ENCODE peak calls at places on chromosomes 12 and 14, in eight cellular contexts. One of them, this sample, is unnamed.

GRCh38 chr14:102578821-102579220 is 13.6 kb upstream of the RCOR1 start:
- DNase-seq in breast epithelium: no peak
- DNase-seq in pancreas: no peak
- DNase-seq in epithelial cell of esophagus: no peak
- DNase-seq in upper lobe of right lung: no peak
- DNase-seq in mucosa of descending colon: no peak
- DNase-seq in HFF-Myc: no peak
- DNase-seq in GM20000: no peak
- DNase-seq in this sample: no peak

GRCh38 chr14:35900741-35901140 is 74.6 kb downstream of the BRMS1L start:
- DNase-seq in breast epithelium: no peak
- DNase-seq in pancreas: no peak
- DNase-seq in epithelial cell of esophagus: no peak
- DNase-seq in upper lobe of right lung: no peak
- DNase-seq in mucosa of descending colon: no peak
- DNase-seq in HFF-Myc: no peak
- DNase-seq in GM20000: no peak
- DNase-seq in this sample: no peak

GRCh38 chr14:87148655-87149054 is 844.3 kb downstream of the GALC start:
- DNase-seq in breast epithelium: no peak
- DNase-seq in pancreas: no peak
- DNase-seq in epithelial cell of esophagus: no peak
- DNase-seq in upper lobe of right lung: no peak
- DNase-seq in mucosa of descending colon: no peak
- DNase-seq in HFF-Myc: no peak
- DNase-seq in GM20000: no peak
- DNase-seq in this sample: no peak

GRCh38 chr12:27802936-27803335 is 22.9 kb upstream of the MANSC4 start:
- DNase-seq in breast epithelium: no peak
- DNase-seq in pancreas: no peak
- DNase-seq in epithelial cell of esophagus: no peak
- DNase-seq in upper lobe of right lung: no peak
- DNase-seq in mucosa of descending colon: no peak
- DNase-seq in HFF-Myc: no peak
- DNase-seq in GM20000: no peak
- DNase-seq in this sample: no peak

GRCh38 chr12:49548822-49549648 is 10.2 kb downstream of the KCNH3 start:
- DNase-seq in breast epithelium: peak; percentile 46
- DNase-seq in pancreas: peak; percentile 63
- DNase-seq in epithelial cell of esophagus: no peak
- DNase-seq in upper lobe of right lung: peak; percentile 66
- DNase-seq in mucosa of descending colon: no peak
- DNase-seq in HFF-Myc: no peak
- DNase-seq in GM20000: peak; percentile 53
- DNase-seq in this sample: no peak

GRCh38 chr14:24071144-24071697 is at the start of gene CPNE6:
- DNase-seq in breast epithelium: no peak
- DNase-seq in pancreas: no peak
- DNase-seq in epithelial cell of esophagus: no peak
- DNase-seq in upper lobe of right lung: no peak
- DNase-seq in mucosa of descending colon: peak; percentile 18
- DNase-seq in HFF-Myc: no peak
- DNase-seq in GM20000: no peak
- DNase-seq in this sample: no peak

GRCh38 chr14:80638620-80639215 is 302.8 kb downstream of the CEP128 start:
- DNase-seq in breast epithelium: no peak
- DNase-seq in pancreas: no peak
- DNase-seq in epithelial cell of esophagus: peak; percentile 77
- DNase-seq in upper lobe of right lung: no peak
- DNase-seq in mucosa of descending colon: no peak
- DNase-seq in HFF-Myc: peak; percentile 79
- DNase-seq in GM20000: no peak
- DNase-seq in this sample: no peak

GRCh38 chr14:25007832-25008231 is 42.1 kb downstream of the STXBP6 start:
- DNase-seq in breast epithelium: peak; percentile 39
- DNase-seq in pancreas: peak; percentile 60
- DNase-seq in epithelial cell of esophagus: no peak
- DNase-seq in upper lobe of right lung: no peak
- DNase-seq in mucosa of descending colon: no peak
- DNase-seq in HFF-Myc: no peak
- DNase-seq in GM20000: no peak
- DNase-seq in this sample: no peak

GRCh38 chr12:107304588-107305532 is 211.5 kb upstream of the CRY1 start:
- DNase-seq in breast epithelium: no peak
- DNase-seq in pancreas: no peak
- DNase-seq in epithelial cell of esophagus: peak; percentile 70
- DNase-seq in upper lobe of right lung: no peak
- DNase-seq in mucosa of descending colon: no peak
- DNase-seq in HFF-Myc: no peak
- DNase-seq in GM20000: no peak
- DNase-seq in this sample: no peak

GRCh38 chr14:100541621-100542560 is 45.3 kb downstream of the BEGAIN start:
- DNase-seq in breast epithelium: no peak
- DNase-seq in pancreas: peak; percentile 71
- DNase-seq in epithelial cell of esophagus: no peak
- DNase-seq in upper lobe of right lung: no peak
- DNase-seq in mucosa of descending colon: peak; percentile 21
- DNase-seq in HFF-Myc: no peak
- DNase-seq in GM20000: no peak
- DNase-seq in this sample: no peak

GRCh38 chr14:100539319-100539645 is 47.9 kb downstream of the BEGAIN start:
- DNase-seq in breast epithelium: no peak
- DNase-seq in pancreas: no peak
- DNase-seq in epithelial cell of esophagus: no peak
- DNase-seq in upper lobe of right lung: no peak
- DNase-seq in mucosa of descending colon: no peak
- DNase-seq in HFF-Myc: no peak
- DNase-seq in GM20000: no peak
- DNase-seq in this sample: no peak

GRCh38 chr14:100539766-100540140 is 47.5 kb downstream of the BEGAIN start:
- DNase-seq in breast epithelium: no peak
- DNase-seq in pancreas: no peak
- DNase-seq in epithelial cell of esophagus: no peak
- DNase-seq in upper lobe of right lung: peak; percentile 47
- DNase-seq in mucosa of descending colon: peak; percentile 23
- DNase-seq in HFF-Myc: no peak
- DNase-seq in GM20000: no peak
- DNase-seq in this sample: no peak

GRCh38 chr14:100540926-100541620 is 46.1 kb downstream of the BEGAIN start:
- DNase-seq in breast epithelium: no peak
- DNase-seq in pancreas: peak; percentile 72
- DNase-seq in epithelial cell of esophagus: no peak
- DNase-seq in upper lobe of right lung: peak; percentile 57
- DNase-seq in mucosa of descending colon: peak; percentile 24
- DNase-seq in HFF-Myc: no peak
- DNase-seq in GM20000: no peak
- DNase-seq in this sample: no peak

DNA sequence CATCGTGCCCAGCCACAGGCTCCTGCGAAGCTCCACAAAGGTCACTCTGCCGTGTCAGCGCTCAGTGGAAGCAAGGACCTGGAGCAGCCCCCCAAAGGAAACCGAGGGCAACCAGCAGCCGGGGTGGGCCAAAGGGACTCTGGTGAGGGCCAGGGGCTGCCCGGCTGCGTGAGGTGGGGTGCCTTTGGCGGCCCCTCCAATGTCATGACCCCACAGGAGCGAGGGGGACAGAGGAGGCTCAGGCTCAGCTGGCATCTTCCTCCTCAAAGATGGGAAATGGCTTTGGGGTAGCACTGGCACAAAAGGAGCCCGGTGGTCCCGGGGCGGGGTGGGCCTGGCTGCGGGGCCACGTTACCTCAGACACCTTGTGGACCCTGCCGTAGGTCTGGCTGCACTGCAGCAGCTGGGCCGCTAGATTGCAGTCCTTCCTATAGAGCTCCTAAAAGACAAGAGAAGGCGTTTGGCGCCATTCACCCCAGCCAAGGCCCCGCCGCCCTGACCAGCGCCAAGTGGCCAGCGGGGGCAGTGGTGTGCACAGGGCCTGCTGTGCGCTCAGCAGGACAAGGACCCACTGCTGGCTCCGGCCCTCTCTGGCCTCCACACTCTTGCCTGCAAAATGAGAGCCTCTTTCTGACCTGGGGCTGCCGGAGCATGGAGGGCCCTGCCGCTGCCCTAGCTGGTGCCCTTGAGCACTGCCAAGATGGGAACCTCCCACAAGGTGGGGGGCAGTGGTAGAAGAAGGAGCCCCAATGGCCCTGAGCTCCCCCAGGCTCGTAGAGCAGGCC is 46.9 kb downstream of the BEGAIN start:
- DNase-seq in breast epithelium: no peak
- DNase-seq in pancreas: peak; percentile 77
- DNase-seq in epithelial cell of esophagus: no peak
- DNase-seq in upper lobe of right lung: no peak
- DNase-seq in mucosa of descending colon: peak; percentile 31
- DNase-seq in HFF-Myc: no peak
- DNase-seq in GM20000: no peak
- DNase-seq in this sample: no peak
- TF ChIP-seq CTCF in breast epithelium: no peak
- TF ChIP-seq CTCF in pancreas: peak; percentile 15
- TF ChIP-seq CTCF in epithelial cell of esophagus: no peak
- TF ChIP-seq CTCF in upper lobe of right lung: peak; percentile 11
- TF ChIP-seq CTCF in mucosa of descending colon: no peak
- TF ChIP-seq CTCF in HFF-Myc: peak; percentile 46
- TF ChIP-seq CTCF in GM20000: no peak
- TF ChIP-seq CTCF in this sample: no peak

DNA sequence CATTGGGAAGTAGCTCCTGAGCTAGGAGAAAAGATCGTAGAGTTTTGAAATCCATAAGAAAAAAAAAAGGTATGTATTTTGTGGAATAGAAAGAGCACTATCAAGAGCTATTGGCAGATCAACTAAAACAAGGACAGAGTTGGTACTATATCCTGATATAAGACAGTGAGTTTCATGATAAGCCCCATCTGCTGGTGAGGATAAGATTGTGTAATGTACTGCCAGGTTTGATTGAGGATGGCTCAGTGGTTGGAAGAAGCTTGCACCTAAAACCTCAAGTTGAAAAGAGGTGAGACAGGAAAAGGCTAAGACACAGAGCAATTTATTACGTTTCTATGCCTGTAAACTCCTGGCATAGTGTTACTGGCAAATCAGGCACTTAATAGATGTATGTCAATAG is 525.6 kb downstream of the FLRT2 start:
- DNase-seq in breast epithelium: no peak
- DNase-seq in pancreas: no peak
- DNase-seq in epithelial cell of esophagus: peak; percentile 32
- DNase-seq in upper lobe of right lung: no peak
- DNase-seq in mucosa of descending colon: no peak
- DNase-seq in HFF-Myc: no peak
- DNase-seq in GM20000: no peak
- DNase-seq in this sample: no peak
- TF ChIP-seq CTCF in breast epithelium: no peak
- TF ChIP-seq CTCF in pancreas: no peak
- TF ChIP-seq CTCF in epithelial cell of esophagus: peak; percentile 36
- TF ChIP-seq CTCF in upper lobe of right lung: no peak
- TF ChIP-seq CTCF in mucosa of descending colon: no peak
- TF ChIP-seq CTCF in HFF-Myc: no peak
- TF ChIP-seq CTCF in GM20000: no peak
- TF ChIP-seq CTCF in this sample: no peak

GRCh38 chr14:38279556-38279955 is 23.7 kb upstream of the CLEC14A start:
- DNase-seq in breast epithelium: no peak
- DNase-seq in pancreas: no peak
- DNase-seq in epithelial cell of esophagus: no peak
- DNase-seq in upper lobe of right lung: no peak
- DNase-seq in mucosa of descending colon: no peak
- DNase-seq in HFF-Myc: no peak
- DNase-seq in GM20000: no peak
- DNase-seq in this sample: no peak

GRCh38 chr14:38282941-38283340 is 27.0 kb upstream of the CLEC14A start:
- DNase-seq in breast epithelium: no peak
- DNase-seq in pancreas: no peak
- DNase-seq in epithelial cell of esophagus: no peak
- DNase-seq in upper lobe of right lung: no peak
- DNase-seq in mucosa of descending colon: no peak
- DNase-seq in HFF-Myc: no peak
- DNase-seq in GM20000: no peak
- DNase-seq in this sample: no peak

GRCh38 chr14:38278035-38278434 is 22.1 kb upstream of the CLEC14A start:
- DNase-seq in breast epithelium: no peak
- DNase-seq in pancreas: no peak
- DNase-seq in epithelial cell of esophagus: no peak
- DNase-seq in upper lobe of right lung: no peak
- DNase-seq in mucosa of descending colon: no peak
- DNase-seq in HFF-Myc: no peak
- DNase-seq in GM20000: no peak
- DNase-seq in this sample: no peak
- TF ChIP-seq CTCF in breast epithelium: no peak
- TF ChIP-seq CTCF in pancreas: no peak
- TF ChIP-seq CTCF in epithelial cell of esophagus: no peak
- TF ChIP-seq CTCF in upper lobe of right lung: no peak
- TF ChIP-seq CTCF in mucosa of descending colon: no peak
- TF ChIP-seq CTCF in HFF-Myc: no peak
- TF ChIP-seq CTCF in GM20000: no peak
- TF ChIP-seq CTCF in this sample: no peak

DNA sequence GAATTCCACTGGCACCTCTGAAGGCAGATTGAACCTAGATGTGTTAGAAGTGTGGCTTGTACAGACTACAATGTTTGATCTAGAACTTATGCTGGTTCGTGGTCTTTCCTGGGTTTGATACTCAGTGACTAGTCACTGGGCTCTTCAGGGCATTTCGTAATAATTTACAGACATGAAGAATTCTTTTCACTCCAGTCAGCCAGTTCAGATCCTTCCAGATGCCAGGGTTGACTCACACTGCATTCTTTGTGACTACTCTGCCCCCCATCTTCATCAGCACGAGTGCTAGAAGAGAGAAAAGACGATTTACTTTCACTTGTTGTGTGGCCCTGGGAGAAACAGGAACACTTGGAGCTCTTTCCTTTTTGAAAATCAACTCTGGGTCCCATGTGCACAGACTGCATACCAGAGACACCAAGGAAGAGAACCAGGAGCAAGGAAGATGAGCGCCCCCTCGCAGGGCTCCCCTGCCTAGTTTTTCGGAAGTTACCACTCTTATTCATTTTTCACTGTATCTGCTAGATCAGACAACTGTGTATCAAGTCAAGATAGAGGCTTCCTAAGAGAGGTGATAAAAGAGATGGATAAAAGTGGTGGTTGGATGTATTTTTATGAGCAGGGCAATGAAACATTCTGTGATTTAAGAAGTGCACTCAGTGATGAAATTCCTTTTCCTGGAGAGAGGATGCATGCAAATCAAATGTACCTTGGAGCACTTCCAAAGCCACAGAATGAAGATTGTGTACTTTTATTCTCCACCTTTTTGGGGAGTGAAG is 33.5 kb upstream of the EVL start:
- DNase-seq in breast epithelium: peak; percentile 72
- DNase-seq in pancreas: no peak
- DNase-seq in epithelial cell of esophagus: peak; percentile 98
- DNase-seq in upper lobe of right lung: no peak
- DNase-seq in mucosa of descending colon: no peak
- DNase-seq in HFF-Myc: peak; percentile 93
- DNase-seq in GM20000: no peak
- DNase-seq in this sample: no peak
- TF ChIP-seq CTCF in breast epithelium: no peak
- TF ChIP-seq CTCF in pancreas: no peak
- TF ChIP-seq CTCF in epithelial cell of esophagus: no peak
- TF ChIP-seq CTCF in upper lobe of right lung: no peak
- TF ChIP-seq CTCF in mucosa of descending colon: no peak
- TF ChIP-seq CTCF in HFF-Myc: no peak
- TF ChIP-seq CTCF in GM20000: no peak
- TF ChIP-seq CTCF in this sample: no peak